ENCODE peak calls at places on chromosomes 12 and 14, in seven cellular contexts. One of them, this sample, is unnamed.

GRCh38 chr14:68797180-68797670 is 4.4 kb upstream of the ZFP36L1 start:
- DNase-seq in mucosa of descending colon: no peak
- DNase-seq in GM23248: no peak
- DNase-seq in mesendoderm: peak; percentile 89
- DNase-seq in CD8-positive, alpha-beta T cell: no peak
- DNase-seq in CD8-positive, alpha-beta memory T cell: no peak
- DNase-seq in stomach: peak; percentile 24
- DNase-seq in this sample: no peak

GRCh38 chr12:41365653-41366131 is 177.6 kb downstream of the PDZRN4 start:
- DNase-seq in mucosa of descending colon: no peak
- DNase-seq in GM23248: no peak
- DNase-seq in mesendoderm: peak; percentile 88
- DNase-seq in CD8-positive, alpha-beta T cell: no peak
- DNase-seq in CD8-positive, alpha-beta memory T cell: no peak
- DNase-seq in stomach: no peak
- DNase-seq in this sample: no peak

GRCh38 chr12:105552056-105552455 is 221.6 kb downstream of the C12orf75 start:
- DNase-seq in mucosa of descending colon: no peak
- DNase-seq in GM23248: no peak
- DNase-seq in mesendoderm: no peak
- DNase-seq in CD8-positive, alpha-beta T cell: no peak
- DNase-seq in CD8-positive, alpha-beta memory T cell: no peak
- DNase-seq in stomach: no peak
- DNase-seq in this sample: no peak

GRCh38 chr12:28908646-28909045 is 240.4 kb upstream of the FAR2 start:
- DNase-seq in mucosa of descending colon: no peak
- DNase-seq in GM23248: peak; percentile 24
- DNase-seq in mesendoderm: no peak
- DNase-seq in CD8-positive, alpha-beta T cell: no peak
- DNase-seq in CD8-positive, alpha-beta memory T cell: no peak
- DNase-seq in stomach: no peak
- DNase-seq in this sample: no peak

GRCh38 chr12:88496429-88497190 is 83.7 kb downstream of the KITLG start:
- DNase-seq in mucosa of descending colon: no peak
- DNase-seq in GM23248: peak; percentile 44
- DNase-seq in mesendoderm: no peak
- DNase-seq in CD8-positive, alpha-beta T cell: no peak
- DNase-seq in CD8-positive, alpha-beta memory T cell: no peak
- DNase-seq in stomach: no peak
- DNase-seq in this sample: no peak

GRCh38 chr14:90781344-90781761 is 34.9 kb downstream of the TTC7B start:
- DNase-seq in mucosa of descending colon: no peak
- DNase-seq in GM23248: peak; percentile 85
- DNase-seq in mesendoderm: no peak
- DNase-seq in CD8-positive, alpha-beta T cell: no peak
- DNase-seq in CD8-positive, alpha-beta memory T cell: no peak
- DNase-seq in stomach: no peak
- DNase-seq in this sample: no peak

GRCh38 chr14:96257056-96257455 is 1.0 kb downstream of the BDKRB1 start:
- DNase-seq in mucosa of descending colon: no peak
- DNase-seq in GM23248: no peak
- DNase-seq in mesendoderm: no peak
- DNase-seq in CD8-positive, alpha-beta T cell: no peak
- DNase-seq in CD8-positive, alpha-beta memory T cell: no peak
- DNase-seq in stomach: no peak
- DNase-seq in this sample: no peak

GRCh38 chr14:20630340-20631022 is 11.0 kb downstream of the OR6S1 start:
- DNase-seq in mucosa of descending colon: no peak
- DNase-seq in GM23248: peak; percentile 42
- DNase-seq in mesendoderm: peak; percentile 94
- DNase-seq in CD8-positive, alpha-beta T cell: no peak
- DNase-seq in CD8-positive, alpha-beta memory T cell: no peak
- DNase-seq in stomach: no peak
- DNase-seq in this sample: no peak

GRCh38 chr12:108282676-108283075 is 56.4 kb downstream of the CMKLR1 start:
- DNase-seq in mucosa of descending colon: no peak
- DNase-seq in GM23248: no peak
- DNase-seq in mesendoderm: no peak
- DNase-seq in CD8-positive, alpha-beta T cell: no peak
- DNase-seq in CD8-positive, alpha-beta memory T cell: no peak
- DNase-seq in stomach: no peak
- DNase-seq in this sample: no peak

DNA sequence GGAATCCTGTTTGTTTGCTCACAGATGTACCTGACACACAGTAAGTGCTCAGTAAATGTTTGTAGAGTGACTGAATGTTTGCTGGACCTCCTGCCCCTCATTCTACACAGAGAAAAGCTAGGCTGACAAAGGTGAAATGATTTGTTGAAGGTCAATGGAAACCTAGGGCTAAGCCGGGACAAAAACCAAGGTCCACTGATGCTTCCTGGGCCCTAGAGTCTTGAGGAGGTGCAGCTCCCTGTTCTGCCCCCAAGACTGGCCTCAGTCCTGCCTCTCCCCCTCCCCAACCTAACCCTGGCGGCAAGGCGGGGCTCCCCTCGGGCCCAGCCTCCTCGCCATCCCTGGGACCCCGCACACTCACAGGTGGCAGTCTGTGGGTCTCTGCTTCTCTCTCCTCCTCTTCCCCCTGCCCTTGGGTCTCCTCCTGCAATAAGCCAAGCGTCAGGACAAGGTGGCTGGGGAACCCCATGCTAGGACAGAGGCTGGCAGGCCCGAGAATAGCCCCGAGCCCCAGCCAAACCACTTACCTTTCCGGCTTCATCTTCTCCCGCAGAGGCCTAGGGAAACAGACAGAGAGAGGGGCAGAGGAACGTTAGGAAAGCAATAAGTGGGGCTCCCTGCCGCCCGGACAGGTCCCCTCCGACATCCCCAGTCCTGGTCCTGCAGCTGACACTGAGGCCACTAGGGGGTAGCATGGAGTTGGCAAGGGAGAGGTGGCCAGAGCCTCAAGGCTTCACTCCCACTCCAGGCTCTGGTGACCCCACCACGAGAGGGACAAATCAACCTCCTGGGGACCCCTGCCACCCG is 9.3 kb downstream of the PGF start:
- DNase-seq in mucosa of descending colon: peak; percentile 81
- DNase-seq in GM23248: peak; percentile 71
- DNase-seq in mesendoderm: peak; percentile 84
- DNase-seq in CD8-positive, alpha-beta T cell: peak; percentile 49
- DNase-seq in CD8-positive, alpha-beta memory T cell: peak; percentile 63
- DNase-seq in stomach: peak; percentile 78
- DNase-seq in this sample: peak; percentile 42
- H3K4me3 ChIP-seq in mucosa of descending colon: no peak overlapping the region
- H3K4me3 ChIP-seq in GM23248: no peak overlapping the region
- H3K4me3 ChIP-seq in mesendoderm: no peak overlapping the region
- H3K4me3 ChIP-seq in CD8-positive, alpha-beta T cell: no peak overlapping the region
- H3K4me3 ChIP-seq in CD8-positive, alpha-beta memory T cell: no peak overlapping the region
- H3K4me3 ChIP-seq in stomach: no peak overlapping the region
- H3K4me3 ChIP-seq in this sample: no peak overlapping the region

GRCh38 chr12:22048351-22049041 is 2.5 kb downstream of the CMAS start:
- DNase-seq in mucosa of descending colon: no peak
- DNase-seq in GM23248: no peak
- DNase-seq in mesendoderm: no peak
- DNase-seq in CD8-positive, alpha-beta T cell: no peak
- DNase-seq in CD8-positive, alpha-beta memory T cell: no peak
- DNase-seq in stomach: no peak
- DNase-seq in this sample: no peak
- H3K4me3 ChIP-seq in mucosa of descending colon: no peak overlapping the region
- H3K4me3 ChIP-seq in GM23248: no peak overlapping the region
- H3K4me3 ChIP-seq in mesendoderm: no peak overlapping the region
- H3K4me3 ChIP-seq in CD8-positive, alpha-beta T cell: no peak overlapping the region
- H3K4me3 ChIP-seq in CD8-positive, alpha-beta memory T cell: no peak overlapping the region
- H3K4me3 ChIP-seq in stomach: no peak overlapping the region
- H3K4me3 ChIP-seq in this sample: no peak overlapping the region

DNA sequence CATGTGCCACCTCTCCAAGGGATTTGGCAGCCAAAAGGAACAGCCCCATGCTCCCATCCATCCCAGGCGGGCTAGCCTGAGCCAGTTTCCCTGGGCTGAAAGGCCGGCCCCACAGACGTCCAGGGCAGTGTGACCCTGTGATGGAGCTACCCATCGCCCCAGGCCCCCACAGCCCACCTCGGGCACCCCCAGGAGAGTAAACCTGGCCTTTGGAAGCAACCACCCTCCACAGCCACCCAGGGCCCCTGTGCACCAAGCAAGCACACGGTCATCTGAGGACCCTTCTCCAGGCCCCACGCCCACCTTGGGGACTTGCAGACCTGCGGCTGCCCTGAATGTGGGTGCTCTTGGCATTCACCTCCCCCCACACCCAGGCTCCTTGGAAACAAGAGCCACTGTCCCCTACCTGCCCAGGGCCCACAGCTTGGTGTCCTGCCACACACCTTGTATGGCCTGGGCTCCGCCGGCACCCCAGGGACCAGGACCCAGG is 8.4 kb downstream of the AHNAK2 start:
- DNase-seq in mucosa of descending colon: no peak
- DNase-seq in GM23248: no peak
- DNase-seq in mesendoderm: no peak
- DNase-seq in CD8-positive, alpha-beta T cell: no peak
- DNase-seq in CD8-positive, alpha-beta memory T cell: no peak
- DNase-seq in stomach: no peak
- DNase-seq in this sample: no peak
- H3K4me3 ChIP-seq in mucosa of descending colon: no peak overlapping the region
- H3K4me3 ChIP-seq in GM23248: peak overlapping the region; percentile 78
- H3K4me3 ChIP-seq in mesendoderm: no peak overlapping the region
- H3K4me3 ChIP-seq in CD8-positive, alpha-beta T cell: no peak overlapping the region
- H3K4me3 ChIP-seq in CD8-positive, alpha-beta memory T cell: no peak overlapping the region
- H3K4me3 ChIP-seq in stomach: peak overlapping the region; percentile 32
- H3K4me3 ChIP-seq in this sample: peak overlapping the region; percentile 19

DNA sequence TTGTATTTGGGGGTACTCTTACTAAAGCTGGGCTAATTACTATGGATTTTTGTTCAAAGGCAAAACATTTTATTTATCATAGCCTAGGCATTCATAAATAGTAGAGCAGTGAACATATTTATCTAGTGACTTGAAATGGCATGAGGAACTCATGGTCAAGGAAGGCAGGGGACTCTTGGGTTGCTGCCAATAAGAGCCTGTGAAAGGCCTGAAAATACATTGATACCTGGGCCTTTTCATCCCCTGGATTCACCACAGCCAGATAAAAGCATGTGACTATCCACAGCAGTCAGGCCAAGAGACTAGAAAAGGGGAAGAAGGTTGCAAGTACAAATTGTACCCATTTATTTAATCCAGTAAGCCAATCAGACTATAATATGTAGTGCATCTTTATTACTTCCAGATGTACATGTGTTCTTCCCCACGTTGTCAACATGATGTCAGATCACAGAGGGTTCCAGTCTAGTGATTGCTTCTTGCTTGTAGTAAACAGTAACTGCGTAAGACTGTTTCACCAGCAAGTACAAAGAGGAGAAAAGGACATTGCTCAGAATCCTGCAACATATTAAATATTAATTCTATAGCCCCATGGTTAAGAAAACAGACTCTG is 409.7 kb downstream of the NOVA1 start:
- DNase-seq in mucosa of descending colon: no peak
- DNase-seq in GM23248: no peak
- DNase-seq in mesendoderm: no peak
- DNase-seq in CD8-positive, alpha-beta T cell: no peak
- DNase-seq in CD8-positive, alpha-beta memory T cell: no peak
- DNase-seq in stomach: no peak
- DNase-seq in this sample: no peak
- H3K4me3 ChIP-seq in mucosa of descending colon: no peak overlapping the region
- H3K4me3 ChIP-seq in GM23248: no peak overlapping the region
- H3K4me3 ChIP-seq in mesendoderm: no peak overlapping the region
- H3K4me3 ChIP-seq in CD8-positive, alpha-beta T cell: no peak overlapping the region
- H3K4me3 ChIP-seq in CD8-positive, alpha-beta memory T cell: no peak overlapping the region
- H3K4me3 ChIP-seq in stomach: no peak overlapping the region
- H3K4me3 ChIP-seq in this sample: no peak overlapping the region

DNA sequence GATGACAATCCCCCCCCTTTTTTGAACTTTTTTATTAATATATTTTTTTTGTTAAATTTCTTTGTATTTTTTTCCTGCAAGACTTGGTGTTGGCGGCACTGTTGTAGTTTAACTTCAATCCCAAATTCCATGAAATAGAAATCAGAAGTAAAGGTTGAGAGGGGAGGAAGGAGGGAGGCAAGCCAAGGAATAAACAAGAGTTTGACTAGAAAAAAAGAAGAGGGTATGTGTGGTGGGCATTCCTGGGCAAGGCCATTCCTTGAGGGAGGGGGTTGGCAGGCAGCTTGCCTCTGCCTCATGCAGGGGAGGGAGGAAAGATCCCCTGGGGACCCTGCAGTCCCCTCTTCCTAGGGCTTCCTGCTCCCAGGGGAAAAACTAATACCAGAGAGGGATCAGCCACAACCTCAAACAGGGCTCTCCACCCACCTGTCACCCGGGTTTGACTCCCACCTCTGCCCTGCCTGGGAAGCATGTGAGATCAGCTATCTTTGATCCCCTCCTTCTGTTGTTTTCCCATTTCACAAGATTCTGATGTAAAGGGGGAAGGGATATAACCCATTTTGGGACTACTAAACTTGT is 519 bp upstream of the AP1G2 start:
- DNase-seq in mucosa of descending colon: no peak
- DNase-seq in GM23248: no peak
- DNase-seq in mesendoderm: no peak
- DNase-seq in CD8-positive, alpha-beta T cell: no peak
- DNase-seq in CD8-positive, alpha-beta memory T cell: no peak
- DNase-seq in stomach: no peak
- DNase-seq in this sample: no peak
- H3K4me3 ChIP-seq in mucosa of descending colon: no peak overlapping the region
- H3K4me3 ChIP-seq in GM23248: peak overlapping the region; percentile 81
- H3K4me3 ChIP-seq in mesendoderm: no peak overlapping the region
- H3K4me3 ChIP-seq in CD8-positive, alpha-beta T cell: peak overlapping the region; percentile 97
- H3K4me3 ChIP-seq in CD8-positive, alpha-beta memory T cell: peak overlapping the region; percentile 93
- H3K4me3 ChIP-seq in stomach: peak overlapping the region; percentile 65
- H3K4me3 ChIP-seq in this sample: peak overlapping the region; percentile 64

GRCh38 chr12:27554421-27555186 is 30.6 kb downstream of the PPFIBP1 start:
- DNase-seq in mucosa of descending colon: no peak
- DNase-seq in GM23248: peak; percentile 77
- DNase-seq in mesendoderm: no peak
- DNase-seq in CD8-positive, alpha-beta T cell: no peak
- DNase-seq in CD8-positive, alpha-beta memory T cell: no peak
- DNase-seq in stomach: no peak
- DNase-seq in this sample: no peak
- H3K4me3 ChIP-seq in mucosa of descending colon: no peak overlapping the region
- H3K4me3 ChIP-seq in GM23248: peak overlapping the region; percentile 56
- H3K4me3 ChIP-seq in mesendoderm: no peak overlapping the region
- H3K4me3 ChIP-seq in CD8-positive, alpha-beta T cell: no peak overlapping the region
- H3K4me3 ChIP-seq in CD8-positive, alpha-beta memory T cell: no peak overlapping the region
- H3K4me3 ChIP-seq in stomach: no peak overlapping the region
- H3K4me3 ChIP-seq in this sample: peak overlapping the region; percentile 14

DNA sequence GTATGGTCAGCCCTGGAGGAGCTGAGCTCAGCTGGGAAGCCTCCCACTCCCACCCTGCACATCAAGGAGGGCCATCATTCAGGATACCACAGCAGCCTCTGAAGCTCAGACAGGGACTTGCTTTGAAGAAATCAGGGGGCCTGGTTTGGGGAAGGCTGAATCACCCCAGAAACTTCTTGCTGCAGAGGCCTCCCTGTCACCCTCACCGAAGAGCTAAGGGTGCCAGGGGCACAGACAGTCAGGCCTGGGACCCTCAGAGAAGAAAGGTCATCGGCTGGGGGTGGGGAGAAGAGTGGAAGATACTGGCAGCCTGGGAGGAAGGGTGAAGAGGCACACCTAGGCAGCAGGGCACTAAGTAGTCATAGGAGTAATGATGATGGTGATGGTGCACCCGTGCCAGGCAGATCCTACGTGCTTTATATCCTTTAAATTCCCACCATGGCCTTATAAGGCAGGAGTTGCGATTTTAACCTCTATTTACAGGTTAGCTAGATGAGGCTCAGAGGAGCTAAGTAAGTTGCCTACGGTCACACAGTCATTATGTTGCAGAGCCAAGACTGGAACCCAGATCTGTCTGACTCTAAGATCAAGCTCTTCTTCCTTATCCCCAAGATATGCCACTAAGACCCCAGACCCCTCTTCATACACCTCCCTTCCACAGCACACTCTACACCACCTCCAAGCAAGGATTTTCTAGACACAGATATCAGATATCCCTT is 28.5 kb upstream of the PNMA1 start:
- DNase-seq in mucosa of descending colon: no peak
- DNase-seq in GM23248: no peak
- DNase-seq in mesendoderm: no peak
- DNase-seq in CD8-positive, alpha-beta T cell: no peak
- DNase-seq in CD8-positive, alpha-beta memory T cell: no peak
- DNase-seq in stomach: no peak
- DNase-seq in this sample: no peak
- H3K4me3 ChIP-seq in mucosa of descending colon: no peak overlapping the region
- H3K4me3 ChIP-seq in GM23248: no peak overlapping the region
- H3K4me3 ChIP-seq in mesendoderm: no peak overlapping the region
- H3K4me3 ChIP-seq in CD8-positive, alpha-beta T cell: peak overlapping the region; percentile 52
- H3K4me3 ChIP-seq in CD8-positive, alpha-beta memory T cell: peak overlapping the region; percentile 62
- H3K4me3 ChIP-seq in stomach: no peak overlapping the region
- H3K4me3 ChIP-seq in this sample: no peak overlapping the region